ENCODE peak calls at places on chromosomes 4 and X, in nine cellular contexts. One of them, this sample, is unnamed.

GRCh38 chrX:155334486-155335316 is at the start of gene CLIC2:
- DNase-seq in cardiac muscle cell: no peak
- DNase-seq in effector memory CD4-positive, alpha-beta T cell: no peak
- DNase-seq in K562: peak; percentile 76
- DNase-seq in GM23248: peak; percentile 69
- DNase-seq in psoas muscle: no peak
- DNase-seq in left ventricle myocardium inferior: peak; percentile 30
- DNase-seq in CD8-positive, alpha-beta T cell: no peak
- DNase-seq in left lung: no peak
- DNase-seq in this sample: peak; percentile 43

GRCh38 chr4:40990202-40990898 is 224.0 kb downstream of the APBB2 start:
- DNase-seq in psoas muscle: no peak
- DNase-seq in K562: no peak
- DNase-seq in CD8-positive, alpha-beta T cell: no peak
- DNase-seq in left ventricle myocardium inferior: no peak
- DNase-seq in cardiac muscle cell: no peak
- DNase-seq in left lung: no peak
- DNase-seq in effector memory CD4-positive, alpha-beta T cell: no peak
- DNase-seq in GM23248: peak; percentile 93
- DNase-seq in this sample: no peak

GRCh38 chr4:182556576-182556975 is 313.4 kb downstream of the TENM3 start:
- DNase-seq in effector memory CD4-positive, alpha-beta T cell: no peak
- DNase-seq in left lung: no peak
- DNase-seq in GM23248: no peak
- DNase-seq in CD8-positive, alpha-beta T cell: no peak
- DNase-seq in cardiac muscle cell: no peak
- DNase-seq in psoas muscle: no peak
- DNase-seq in K562: no peak
- DNase-seq in left ventricle myocardium inferior: no peak
- DNase-seq in this sample: no peak

GRCh38 chrX:65871671-65872311 is 168.1 kb downstream of the VSIG4 start:
- DNase-seq in psoas muscle: no peak
- DNase-seq in left lung: no peak
- DNase-seq in GM23248: peak; percentile 11
- DNase-seq in effector memory CD4-positive, alpha-beta T cell: no peak
- DNase-seq in CD8-positive, alpha-beta T cell: no peak
- DNase-seq in left ventricle myocardium inferior: no peak
- DNase-seq in K562: peak; percentile 59
- DNase-seq in cardiac muscle cell: no peak
- DNase-seq in this sample: no peak

GRCh38 chr4:104747635-104748034 is 252.9 kb upstream of the CXXC4 start:
- DNase-seq in effector memory CD4-positive, alpha-beta T cell: no peak
- DNase-seq in GM23248: no peak
- DNase-seq in left lung: no peak
- DNase-seq in K562: no peak
- DNase-seq in psoas muscle: no peak
- DNase-seq in CD8-positive, alpha-beta T cell: no peak
- DNase-seq in left ventricle myocardium inferior: no peak
- DNase-seq in cardiac muscle cell: no peak
- DNase-seq in this sample: no peak

GRCh38 chrX:63560601-63561218 is 209.6 kb upstream of the SPIN4 start:
- DNase-seq in left lung: peak; percentile 54
- DNase-seq in left ventricle myocardium inferior: peak; percentile 35
- DNase-seq in psoas muscle: peak; percentile 31
- DNase-seq in effector memory CD4-positive, alpha-beta T cell: peak; percentile 19
- DNase-seq in K562: peak; percentile 57
- DNase-seq in cardiac muscle cell: peak; percentile 80
- DNase-seq in GM23248: peak; percentile 81
- DNase-seq in CD8-positive, alpha-beta T cell: peak; percentile 39
- DNase-seq in this sample: peak; percentile 59

GRCh38 chr4:85477538-85477937 is 2.6 kb downstream of the ARHGAP24 start:
- DNase-seq in psoas muscle: no peak
- DNase-seq in effector memory CD4-positive, alpha-beta T cell: no peak
- DNase-seq in K562: no peak
- DNase-seq in CD8-positive, alpha-beta T cell: no peak
- DNase-seq in left ventricle myocardium inferior: no peak
- DNase-seq in cardiac muscle cell: no peak
- DNase-seq in left lung: no peak
- DNase-seq in GM23248: peak; percentile 59
- DNase-seq in this sample: no peak

GRCh38 chr4:188439641-188440311 is 300.5 kb downstream of the TRIML1 start:
- DNase-seq in left lung: no peak
- DNase-seq in K562: no peak
- DNase-seq in CD8-positive, alpha-beta T cell: no peak
- DNase-seq in psoas muscle: no peak
- DNase-seq in cardiac muscle cell: peak; percentile 41
- DNase-seq in left ventricle myocardium inferior: peak; percentile 49
- DNase-seq in GM23248: peak; percentile 2
- DNase-seq in effector memory CD4-positive, alpha-beta T cell: no peak
- DNase-seq in this sample: no peak

GRCh38 chr4:26887143-26887542 is 26.5 kb downstream of the STIM2 start:
- DNase-seq in left lung: no peak
- DNase-seq in left ventricle myocardium inferior: no peak
- DNase-seq in K562: no peak
- DNase-seq in cardiac muscle cell: no peak
- DNase-seq in effector memory CD4-positive, alpha-beta T cell: no peak
- DNase-seq in psoas muscle: no peak
- DNase-seq in CD8-positive, alpha-beta T cell: no peak
- DNase-seq in GM23248: no peak
- DNase-seq in this sample: no peak

GRCh38 chr4:69038582-69038981 is 57.7 kb upstream of the UGT2B7 start:
- DNase-seq in K562: no peak
- DNase-seq in psoas muscle: no peak
- DNase-seq in left lung: no peak
- DNase-seq in CD8-positive, alpha-beta T cell: no peak
- DNase-seq in cardiac muscle cell: no peak
- DNase-seq in left ventricle myocardium inferior: no peak
- DNase-seq in effector memory CD4-positive, alpha-beta T cell: no peak
- DNase-seq in GM23248: peak; percentile 26
- DNase-seq in this sample: no peak

GRCh38 chr4:40395908-40396806 is 61.0 kb downstream of the CHRNA9 start:
- DNase-seq in left ventricle myocardium inferior: peak; percentile 67
- DNase-seq in left lung: no peak
- DNase-seq in CD8-positive, alpha-beta T cell: no peak
- DNase-seq in effector memory CD4-positive, alpha-beta T cell: no peak
- DNase-seq in cardiac muscle cell: peak; percentile 23
- DNase-seq in GM23248: no peak
- DNase-seq in psoas muscle: peak; percentile 31
- DNase-seq in K562: no peak
- DNase-seq in this sample: peak; percentile 83

GRCh38 chr4:88802138-88802537 is 104.5 kb upstream of the NAP1L5 start:
- DNase-seq in left ventricle myocardium inferior: no peak
- DNase-seq in psoas muscle: no peak
- DNase-seq in K562: no peak
- DNase-seq in CD8-positive, alpha-beta T cell: no peak
- DNase-seq in GM23248: no peak
- DNase-seq in effector memory CD4-positive, alpha-beta T cell: no peak
- DNase-seq in cardiac muscle cell: no peak
- DNase-seq in left lung: no peak
- DNase-seq in this sample: no peak

GRCh38 chr4:6231663-6232165 is 31.4 kb upstream of the JAKMIP1 start:
- DNase-seq in psoas muscle: no peak
- DNase-seq in GM23248: no peak
- DNase-seq in CD8-positive, alpha-beta T cell: no peak
- DNase-seq in left lung: no peak
- DNase-seq in K562: no peak
- DNase-seq in left ventricle myocardium inferior: no peak
- DNase-seq in effector memory CD4-positive, alpha-beta T cell: no peak
- DNase-seq in cardiac muscle cell: no peak
- DNase-seq in this sample: no peak

DNA sequence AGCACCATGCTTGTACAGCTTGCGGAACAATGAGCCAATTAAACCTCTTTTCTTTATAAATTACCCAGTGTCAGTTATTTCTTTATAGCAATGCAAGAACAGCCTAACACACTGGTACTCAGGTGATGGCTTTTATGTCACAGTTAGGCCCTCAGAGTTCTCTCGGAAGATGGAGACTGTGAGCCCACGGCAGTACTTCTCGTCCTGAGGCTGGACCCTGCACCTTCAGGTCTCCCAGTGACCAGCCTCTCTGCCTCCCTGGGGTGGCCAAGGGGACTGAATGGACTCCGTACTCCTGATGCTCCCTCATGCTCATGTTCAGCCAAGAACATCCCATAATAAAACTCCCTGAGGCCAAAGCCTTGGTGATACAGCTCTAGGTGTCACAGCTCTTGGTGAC is 25.0 kb upstream of the PDLIM3 start:
- DNase-seq in left lung: no peak
- DNase-seq in GM23248: no peak
- DNase-seq in CD8-positive, alpha-beta T cell: no peak
- DNase-seq in K562: no peak
- DNase-seq in left ventricle myocardium inferior: no peak
- DNase-seq in cardiac muscle cell: no peak
- DNase-seq in psoas muscle: no peak
- DNase-seq in effector memory CD4-positive, alpha-beta T cell: no peak
- DNase-seq in this sample: no peak
- H3K27ac ChIP-seq in left lung: no peak overlapping the region
- H3K27ac ChIP-seq in GM23248: no peak overlapping the region
- H3K27ac ChIP-seq in CD8-positive, alpha-beta T cell: no peak overlapping the region
- H3K27ac ChIP-seq in K562: no peak overlapping the region
- H3K27ac ChIP-seq in left ventricle myocardium inferior: no peak overlapping the region
- H3K27ac ChIP-seq in cardiac muscle cell: no peak overlapping the region
- H3K27ac ChIP-seq in psoas muscle: peak overlapping the region; percentile 83
- H3K27ac ChIP-seq in effector memory CD4-positive, alpha-beta T cell: no peak overlapping the region
- H3K27ac ChIP-seq in this sample: no peak overlapping the region

DNA sequence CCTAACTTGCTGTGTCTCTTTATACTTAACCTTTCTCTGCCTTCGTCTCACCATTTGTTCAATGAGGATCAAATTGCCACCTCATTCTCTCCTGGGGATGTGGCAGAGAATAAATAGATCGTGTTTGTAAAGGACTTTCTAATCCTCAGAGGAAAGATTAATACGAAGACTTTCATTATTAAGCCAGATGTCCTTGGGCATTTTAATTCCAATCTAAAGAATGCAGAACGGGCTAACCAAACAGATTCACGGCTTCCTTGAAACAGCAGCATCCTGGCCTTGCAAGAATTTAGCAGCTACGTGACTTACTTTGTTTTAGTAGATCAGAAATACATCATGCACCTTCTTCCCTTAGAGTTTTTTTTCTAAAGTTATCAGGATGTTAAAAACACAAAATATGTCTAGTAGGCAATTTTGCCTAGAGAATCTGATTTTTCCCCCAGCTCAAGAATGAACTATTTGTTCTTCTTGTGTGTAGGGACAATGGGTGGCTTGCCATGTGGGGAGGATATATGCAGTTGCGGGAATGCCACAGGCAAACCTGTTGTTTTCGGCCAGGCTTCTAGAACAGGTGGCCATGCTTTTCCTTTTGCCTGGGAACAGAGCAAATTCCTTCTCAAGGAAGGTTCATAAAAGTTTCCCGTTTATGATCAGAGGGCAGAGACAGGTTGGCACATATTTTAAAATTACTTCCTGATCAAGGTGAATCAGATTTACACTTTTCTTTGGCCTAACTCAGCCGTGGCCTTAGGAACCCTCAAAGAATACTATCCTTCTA is 3.0 kb downstream of the MID1 start:
- DNase-seq in effector memory CD4-positive, alpha-beta T cell: no peak
- DNase-seq in cardiac muscle cell: no peak
- DNase-seq in left ventricle myocardium inferior: no peak
- DNase-seq in GM23248: no peak
- DNase-seq in left lung: no peak
- DNase-seq in K562: no peak
- DNase-seq in CD8-positive, alpha-beta T cell: no peak
- DNase-seq in psoas muscle: no peak
- DNase-seq in this sample: no peak
- H3K4me3 ChIP-seq in effector memory CD4-positive, alpha-beta T cell: no peak overlapping the region
- H3K4me3 ChIP-seq in cardiac muscle cell: peak overlapping the region; percentile 46
- H3K4me3 ChIP-seq in left ventricle myocardium inferior: peak overlapping the region; percentile 75
- H3K4me3 ChIP-seq in GM23248: peak overlapping the region; percentile 89
- H3K4me3 ChIP-seq in left lung: no peak overlapping the region
- H3K4me3 ChIP-seq in K562: no peak overlapping the region
- H3K4me3 ChIP-seq in CD8-positive, alpha-beta T cell: no peak overlapping the region
- H3K4me3 ChIP-seq in psoas muscle: no peak overlapping the region
- H3K4me3 ChIP-seq in this sample: no peak overlapping the region

DNA sequence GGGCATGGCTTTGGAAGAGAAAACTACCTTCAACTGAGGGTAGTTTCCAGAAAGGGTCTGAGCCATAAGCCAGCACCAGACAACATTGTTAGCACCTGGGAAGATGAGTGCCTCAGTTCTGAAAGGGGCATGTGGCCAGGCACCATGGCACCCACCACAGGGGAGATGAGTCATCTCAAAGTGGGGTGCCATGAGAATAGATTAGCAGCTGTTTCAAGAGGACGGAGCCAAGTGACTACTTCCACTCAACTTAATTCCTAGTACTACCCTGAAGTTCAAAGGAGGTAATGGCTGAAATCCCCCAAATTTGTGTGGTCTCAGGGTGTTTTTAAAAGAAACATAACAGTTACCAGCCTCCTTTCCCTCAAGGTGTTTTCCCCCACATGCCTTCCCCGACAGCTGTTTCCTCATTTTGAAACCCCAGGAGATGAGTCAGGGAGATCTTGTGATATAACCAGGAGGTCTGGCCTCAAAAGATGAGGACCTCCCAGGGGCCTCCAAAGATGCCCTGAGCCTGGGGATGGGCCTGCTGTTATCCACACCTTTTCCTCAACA is 27.8 kb upstream of the FTHL17 start:
- DNase-seq in cardiac muscle cell: no peak
- DNase-seq in effector memory CD4-positive, alpha-beta T cell: no peak
- DNase-seq in psoas muscle: no peak
- DNase-seq in CD8-positive, alpha-beta T cell: no peak
- DNase-seq in K562: no peak
- DNase-seq in left ventricle myocardium inferior: no peak
- DNase-seq in GM23248: no peak
- DNase-seq in left lung: no peak
- DNase-seq in this sample: no peak
- H3K36me3 ChIP-seq in cardiac muscle cell: no peaks in the 10 kb centered on the region
- H3K36me3 ChIP-seq in effector memory CD4-positive, alpha-beta T cell: no peaks in the 10 kb centered on the region
- H3K36me3 ChIP-seq in psoas muscle: no peaks in the 10 kb centered on the region
- H3K36me3 ChIP-seq in CD8-positive, alpha-beta T cell: no peaks in the 10 kb centered on the region
- H3K36me3 ChIP-seq in K562: no peaks in the 10 kb centered on the region
- H3K36me3 ChIP-seq in left ventricle myocardium inferior: no peaks in the 10 kb centered on the region
- H3K36me3 ChIP-seq in GM23248: no peaks in the 10 kb centered on the region
- H3K36me3 ChIP-seq in left lung: no peaks in the 10 kb centered on the region
- H3K36me3 ChIP-seq in this sample: no peaks in the 10 kb centered on the region

GRCh38 chr4:168560835-168561210 is 64.0 kb downstream of the PALLD start:
- DNase-seq in cardiac muscle cell: no peak
- DNase-seq in psoas muscle: no peak
- DNase-seq in effector memory CD4-positive, alpha-beta T cell: no peak
- DNase-seq in left ventricle myocardium inferior: no peak
- DNase-seq in left lung: no peak
- DNase-seq in K562: no peak
- DNase-seq in CD8-positive, alpha-beta T cell: no peak
- DNase-seq in GM23248: no peak
- DNase-seq in this sample: no peak
- H3K27ac ChIP-seq in cardiac muscle cell: peak overlapping the region; percentile 58
- H3K27ac ChIP-seq in psoas muscle: peak overlapping the region; percentile 74
- H3K27ac ChIP-seq in effector memory CD4-positive, alpha-beta T cell: no peak overlapping the region
- H3K27ac ChIP-seq in left ventricle myocardium inferior: peak overlapping the region; percentile 45
- H3K27ac ChIP-seq in left lung: peak overlapping the region; percentile 23
- H3K27ac ChIP-seq in K562: no peak overlapping the region
- H3K27ac ChIP-seq in CD8-positive, alpha-beta T cell: no peak overlapping the region
- H3K27ac ChIP-seq in GM23248: no peak overlapping the region
- H3K27ac ChIP-seq in this sample: no peak overlapping the region